ENCODE peak calls at places on chromosomes 12 and 14, in four cellular contexts. One of them, this sample, is unnamed. For H3K36me3 and H3K9me3, the result is how much of the 10 kb centered on the place peaks cover.

GRCh38 chr14:38839743-38840375 is 263.2 kb downstream of the SEC23A start:
- DNase-seq in tibial nerve: no peak
- DNase-seq in fibroblast of lung: peak
- DNase-seq in spleen: no peak
- DNase-seq in this sample: no peak

GRCh38 chr12:118098911-118099671 is 4.7 kb downstream of the VSIG10 start:
- DNase-seq in spleen: no peak
- DNase-seq in fibroblast of lung: no peak
- DNase-seq in tibial nerve: no peak
- DNase-seq in this sample: no peak

GRCh38 chr14:76937181-76938091 is 91.1 kb downstream of the IRF2BPL start:
- DNase-seq in spleen: no peak
- DNase-seq in tibial nerve: no peak
- DNase-seq in fibroblast of lung: peak
- DNase-seq in this sample: no peak

GRCh38 chr12:122079532-122080081 is 1.1 kb downstream of the MLXIP start:
- DNase-seq in fibroblast of lung: no peak
- DNase-seq in tibial nerve: no peak
- DNase-seq in spleen: no peak
- DNase-seq in this sample: no peak

GRCh38 chr12:121248611-121249010 is 38.7 kb downstream of the P2RX4 start:
- DNase-seq in spleen: peak
- DNase-seq in tibial nerve: no peak
- DNase-seq in fibroblast of lung: no peak
- DNase-seq in this sample: no peak

GRCh38 chr12:107319536-107320030 is 226.2 kb upstream of the CRY1 start:
- DNase-seq in fibroblast of lung: no peak
- DNase-seq in spleen: peak
- DNase-seq in tibial nerve: no peak
- DNase-seq in this sample: no peak

GRCh38 chr14:54577494-54577893 is 10.6 kb downstream of the SAMD4A start:
- DNase-seq in spleen: no peak
- DNase-seq in tibial nerve: no peak
- DNase-seq in fibroblast of lung: no peak
- DNase-seq in this sample: no peak

GRCh38 chr14:74502236-74503019 is 8.9 kb downstream of the ISCA2 start:
- DNase-seq in spleen: no peak
- DNase-seq in tibial nerve: peak
- DNase-seq in fibroblast of lung: peak
- DNase-seq in this sample: no peak

GRCh38 chr12:107379852-107380567 is 286.7 kb upstream of the CRY1 start:
- DNase-seq in spleen: no peak
- DNase-seq in fibroblast of lung: peak
- DNase-seq in tibial nerve: peak
- DNase-seq in this sample: no peak

GRCh38 chr14:73457050-73457934 is 1.1 kb downstream of the NUMB start:
- DNase-seq in spleen: peak
- DNase-seq in fibroblast of lung: peak
- DNase-seq in tibial nerve: no peak
- DNase-seq in this sample: peak

GRCh38 chr12:46153267-46153872 is 115.5 kb downstream of the SLC38A1 start:
- DNase-seq in spleen: no peak
- DNase-seq in fibroblast of lung: peak
- DNase-seq in tibial nerve: no peak
- DNase-seq in this sample: no peak

GRCh38 chr14:36519431-36520321 is at the start of gene NKX2-1:
- DNase-seq in tibial nerve: no peak
- DNase-seq in spleen: no peak
- DNase-seq in fibroblast of lung: no peak
- DNase-seq in this sample: no peak

GRCh38 chr14:76848879-76849278 is 22.7 kb downstream of the LRRC74A start:
- DNase-seq in tibial nerve: no peak
- DNase-seq in fibroblast of lung: no peak
- DNase-seq in spleen: no peak
- DNase-seq in this sample: no peak

GRCh38 chr14:43651896-43652295 is 855.2 kb downstream of the FSCB start:
- DNase-seq in tibial nerve: no peak
- DNase-seq in fibroblast of lung: no peak
- DNase-seq in spleen: no peak
- DNase-seq in this sample: no peak

GRCh38 chr12:46609671-46610070 is 216.1 kb downstream of the SLC38A4 start:
- DNase-seq in fibroblast of lung: no peak
- DNase-seq in tibial nerve: no peak
- DNase-seq in spleen: no peak
- DNase-seq in this sample: no peak

GRCh38 chr12:19893514-19893913 is 454.2 kb downstream of the AEBP2 start:
- DNase-seq in tibial nerve: no peak
- DNase-seq in fibroblast of lung: peak
- DNase-seq in spleen: no peak
- DNase-seq in this sample: no peak

GRCh38 chr12:121110211-121110940 is 22.3 kb upstream of the P2RX7 start:
- DNase-seq in fibroblast of lung: peak
- DNase-seq in spleen: no peak
- DNase-seq in tibial nerve: peak
- DNase-seq in this sample: peak

GRCh38 chr14:60133487-60133886 is 31.7 kb downstream of the DHRS7 start:
- DNase-seq in tibial nerve: no peak
- DNase-seq in fibroblast of lung: no peak
- DNase-seq in spleen: no peak
- DNase-seq in this sample: no peak

GRCh38 chr12:48677782-48678181 is 4.3 kb downstream of the KANSL2 start:
- DNase-seq in tibial nerve: no peak
- DNase-seq in spleen: no peak
- DNase-seq in fibroblast of lung: peak
- DNase-seq in this sample: no peak

GRCh38 chr12:21934173-21934572 is 7.1 kb downstream of the ABCC9 start:
- DNase-seq in tibial nerve: no peak
- DNase-seq in spleen: no peak
- DNase-seq in fibroblast of lung: peak
- DNase-seq in this sample: no peak

GRCh38 chr12:25759752-25760151 is 198.7 kb upstream of the RASSF8 start:
- DNase-seq in tibial nerve: no peak
- DNase-seq in spleen: no peak
- DNase-seq in fibroblast of lung: no peak
- DNase-seq in this sample: no peak

GRCh38 chr14:22819191-22819988 is 4.2 kb upstream of the SLC7A7 start:
- DNase-seq in tibial nerve: peak
- DNase-seq in fibroblast of lung: peak
- DNase-seq in spleen: peak
- DNase-seq in this sample: no peak

GRCh38 chr14:76152333-76152681 is 585 bp downstream of the GPATCH2L start:
- DNase-seq in spleen: peak
- DNase-seq in tibial nerve: peak
- DNase-seq in fibroblast of lung: peak
- DNase-seq in this sample: peak

GRCh38 chr14:32383337-32384009 is 54.4 kb downstream of the AKAP6 start:
- DNase-seq in tibial nerve: no peak
- DNase-seq in spleen: no peak
- DNase-seq in fibroblast of lung: peak
- DNase-seq in this sample: no peak

GRCh38 chr14:84496677-84497076 is 1033.3 kb upstream of the FLRT2 start:
- DNase-seq in tibial nerve: no peak
- DNase-seq in fibroblast of lung: no peak
- DNase-seq in spleen: no peak
- DNase-seq in this sample: no peak

GRCh38 chr12:123726244-123726643 is 14.1 kb downstream of the ATP6V0A2 start:
- DNase-seq in fibroblast of lung: no peak
- DNase-seq in spleen: no peak
- DNase-seq in tibial nerve: no peak
- DNase-seq in this sample: no peak

GRCh38 chr12:123723011-123723410 is 10.9 kb downstream of the ATP6V0A2 start:
- DNase-seq in spleen: no peak
- DNase-seq in fibroblast of lung: peak
- DNase-seq in tibial nerve: no peak
- DNase-seq in this sample: no peak

GRCh38 chr12:123723765-123724164 is 11.6 kb downstream of the ATP6V0A2 start:
- DNase-seq in spleen: no peak
- DNase-seq in fibroblast of lung: no peak
- DNase-seq in tibial nerve: no peak
- DNase-seq in this sample: no peak

GRCh38 chr12:123732251-123732650 is 20.1 kb downstream of the ATP6V0A2 start:
- DNase-seq in fibroblast of lung: no peak
- DNase-seq in tibial nerve: no peak
- DNase-seq in spleen: no peak
- DNase-seq in this sample: no peak

DNA sequence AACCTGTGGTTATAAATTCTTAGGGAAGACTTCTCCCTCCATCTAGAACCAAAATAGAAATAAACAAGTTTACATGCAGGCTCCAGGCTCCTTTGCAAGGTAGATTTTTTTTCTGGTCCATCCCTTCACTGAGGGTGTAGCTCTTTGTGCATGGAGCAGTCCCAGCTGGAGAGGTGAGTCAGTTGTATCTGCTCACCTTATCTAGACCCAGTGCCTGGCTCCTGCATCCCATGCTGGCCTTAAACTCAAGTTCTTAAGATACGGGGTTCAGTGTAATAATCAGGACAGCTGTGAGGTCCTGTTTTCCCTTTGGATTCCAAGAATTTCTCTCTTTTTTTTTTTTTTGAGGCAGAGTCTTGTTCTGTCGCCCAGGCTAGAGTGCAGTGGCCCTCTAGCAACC is 14.8 kb downstream of the ATP6V0A2 start:
- DNase-seq in fibroblast of lung: no peak
- DNase-seq in spleen: no peak
- DNase-seq in tibial nerve: no peak
- DNase-seq in this sample: no peak
- H3K36me3 ChIP-seq in fibroblast of lung: under half
- H3K36me3 ChIP-seq in spleen: half or more
- H3K36me3 ChIP-seq in tibial nerve: under half
- H3K36me3 ChIP-seq in this sample: half or more

GRCh38 chr14:85534435-85534834 is 4.5 kb downstream of the FLRT2 start:
- DNase-seq in spleen: no peak
- DNase-seq in fibroblast of lung: peak
- DNase-seq in tibial nerve: no peak
- DNase-seq in this sample: no peak
- H3K9me3 ChIP-seq in spleen: under half
- H3K9me3 ChIP-seq in fibroblast of lung: under half
- H3K9me3 ChIP-seq in tibial nerve: under half
- H3K9me3 ChIP-seq in this sample: under half

DNA sequence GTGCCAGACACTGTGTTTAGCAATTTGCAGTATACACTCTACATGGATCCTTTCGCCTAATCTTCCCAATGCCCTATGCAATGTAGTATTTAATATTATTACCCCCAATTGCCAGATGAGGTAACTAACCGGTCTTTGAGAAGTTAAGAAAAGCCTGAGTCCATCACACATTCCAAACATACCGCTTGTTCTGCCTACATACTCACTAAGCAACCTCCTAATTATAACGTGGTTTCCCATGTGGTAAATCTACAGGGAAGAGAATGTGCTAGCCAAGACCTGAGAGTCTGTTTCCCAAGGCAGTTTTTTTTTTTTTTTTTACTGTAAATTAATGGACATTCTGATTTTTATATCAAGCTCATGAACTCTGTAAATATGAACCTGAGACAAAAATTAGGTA is 37.2 kb downstream of the ATP2B1 start:
- DNase-seq in tibial nerve: no peak
- DNase-seq in fibroblast of lung: peak
- DNase-seq in spleen: no peak
- DNase-seq in this sample: no peak
- H3K36me3 ChIP-seq in tibial nerve: under half
- H3K36me3 ChIP-seq in fibroblast of lung: under half
- H3K36me3 ChIP-seq in spleen: under half
- H3K36me3 ChIP-seq in this sample: under half

GRCh38 chr12:132945806-132946506 is 10.2 kb downstream of the ZNF605 start:
- DNase-seq in tibial nerve: no peak
- DNase-seq in fibroblast of lung: no peak
- DNase-seq in spleen: peak
- DNase-seq in this sample: no peak

GRCh38 chr12:132949936-132950837 is 5.9 kb downstream of the ZNF605 start:
- DNase-seq in tibial nerve: no peak
- DNase-seq in spleen: peak
- DNase-seq in fibroblast of lung: no peak
- DNase-seq in this sample: no peak

GRCh38 chr12:132950844-132951535 is 5.1 kb downstream of the ZNF605 start:
- DNase-seq in tibial nerve: no peak
- DNase-seq in spleen: no peak
- DNase-seq in fibroblast of lung: no peak
- DNase-seq in this sample: no peak

GRCh38 chr12:132946507-132946820 is 9.6 kb downstream of the ZNF605 start:
- DNase-seq in fibroblast of lung: no peak
- DNase-seq in spleen: no peak
- DNase-seq in tibial nerve: no peak
- DNase-seq in this sample: no peak

GRCh38 chr12:132948146-132949066 is 7.7 kb downstream of the ZNF605 start:
- DNase-seq in fibroblast of lung: no peak
- DNase-seq in tibial nerve: no peak
- DNase-seq in spleen: peak
- DNase-seq in this sample: no peak
- H3K9me3 ChIP-seq in fibroblast of lung: under half
- H3K9me3 ChIP-seq in tibial nerve: under half
- H3K9me3 ChIP-seq in spleen: half or more
- H3K9me3 ChIP-seq in this sample: half or more

GRCh38 chr12:123617144-123617543 is 15.2 kb downstream of the DDX55 start:
- DNase-seq in fibroblast of lung: no peak
- DNase-seq in tibial nerve: no peak
- DNase-seq in spleen: no peak
- DNase-seq in this sample: no peak
- H3K36me3 ChIP-seq in fibroblast of lung: under half
- H3K36me3 ChIP-seq in tibial nerve: under half
- H3K36me3 ChIP-seq in spleen: half or more
- H3K36me3 ChIP-seq in this sample: half or more

This sample was measured in CD4-positive, CD25-positive, alpha-beta regulatory T cell.